ENCODE peak calls at places on chromosomes 4 and X, in nine cellular contexts. A is naive thymus-derived CD4-positive, alpha-beta T cell; G is cardiac muscle cell; Y is right lobe of liver; L is mesendoderm; C is HL-60; R is left lung; U is CD4-positive, alpha-beta memory T cell; O is transverse colon. B is an unnamed sample.

GRCh38 chr4:183141997-183142396 is 42.9 kb downstream of the WWC2 start:
- DNase-seq in Y (no peak), G (no peak), C (no peak), L (no peak), R (no peak), A (no peak), U (no peak), O (no peak), B (no peak)

GRCh38 chrX:13341491-13342101 is 21.7 kb upstream of the ATXN3L start:
- DNase-seq in C (no peak), O (no peak), Y (no peak), U (no peak), L (peak; percentile 6), R (no peak), A (no peak), G (no peak), B (no peak)

GRCh38 chr4:139890810-139891209 is 225.2 kb downstream of the MGST2 start:
- DNase-seq in R (no peak), A (no peak), O (no peak), G (peak; percentile 82), Y (no peak), C (peak; percentile 26), U (no peak), L (no peak), B (no peak)

GRCh38 chr4:44493924-44494323 is 45.3 kb upstream of the KCTD8 start:
- DNase-seq in U (no peak), R (no peak), O (no peak), C (no peak), Y (no peak), L (peak; percentile 56), A (no peak), G (peak; percentile 6), B (no peak)

GRCh38 chrX:56763556-56764152 is 34.6 kb downstream of the NBDY start:
- DNase-seq in O (peak; percentile 88), C (peak; percentile 71), Y (peak; percentile 59), A (peak; percentile 89), R (no peak), U (peak; percentile 86), G (no peak), L (no peak), B (peak; percentile 72)

GRCh38 chrX:132730726-132731125 is 227.7 kb downstream of the HS6ST2 start:
- DNase-seq in R (no peak), C (no peak), A (no peak), Y (no peak), O (no peak), L (no peak), U (no peak), G (no peak), B (no peak)

GRCh38 chr4:84530871-84531270 is 31.8 kb upstream of the NKX6-1 start:
- DNase-seq in C (no peak), Y (no peak), G (peak; percentile 26), A (no peak), R (no peak), L (peak; percentile 18), U (no peak), O (no peak), B (no peak)

GRCh38 chr4:176791591-176792347 is 953 bp downstream of the VEGFC start:
- DNase-seq in U (no peak), O (peak; percentile 9), R (peak; percentile 84), G (peak; percentile 58), C (no peak), Y (no peak), A (no peak), L (peak; percentile 28), B (no peak)

GRCh38 chr4:169079942-169080827 is 70.1 kb upstream of the CBR4 start:
- DNase-seq in L (no peak), A (no peak), G (peak; percentile 88), R (peak; percentile 85), O (no peak), U (no peak), Y (peak; percentile 43), C (peak; percentile 69), B (peak; percentile 59)

GRCh38 chr4:93031431-93032098 is 727.8 kb downstream of the GRID2 start:
- DNase-seq in G (peak; percentile 46), O (no peak), R (no peak), A (no peak), L (no peak), U (no peak), C (no peak), Y (no peak), B (no peak)

GRCh38 chrX:71170660-71171059 is 26.0 kb downstream of the NLGN3 start:
- DNase-seq in U (no peak), A (no peak), G (no peak), L (no peak), R (no peak), O (no peak), Y (no peak), C (no peak), B (no peak)

GRCh38 chrX:5388087-5388486 is 840.6 kb downstream of the NLGN4X start:
- DNase-seq in L (no peak), R (no peak), A (no peak), C (no peak), G (no peak), O (no peak), U (no peak), Y (no peak), B (no peak)

GRCh38 chr4:106809083-106809482 is 227.0 kb downstream of the DKK2 start:
- DNase-seq in C (peak; percentile 48), Y (no peak), O (no peak), G (peak; percentile 67), U (no peak), A (no peak), R (no peak), L (peak; percentile 71), B (no peak)

GRCh38 chrX:7132335-7133035 is 15.0 kb upstream of the STS start:
- DNase-seq in A (peak; percentile 18), O (peak; percentile 91), R (no peak), G (peak; percentile 66), L (peak; percentile 98), Y (no peak), C (peak; percentile 25), U (peak; percentile 20), B (no peak)

GRCh38 chrX:40550069-40550468 is 30.7 kb upstream of the ATP6AP2 start:
- DNase-seq in O (no peak), U (no peak), C (no peak), A (no peak), R (no peak), L (no peak), Y (no peak), G (no peak), B (no peak)

DNA sequence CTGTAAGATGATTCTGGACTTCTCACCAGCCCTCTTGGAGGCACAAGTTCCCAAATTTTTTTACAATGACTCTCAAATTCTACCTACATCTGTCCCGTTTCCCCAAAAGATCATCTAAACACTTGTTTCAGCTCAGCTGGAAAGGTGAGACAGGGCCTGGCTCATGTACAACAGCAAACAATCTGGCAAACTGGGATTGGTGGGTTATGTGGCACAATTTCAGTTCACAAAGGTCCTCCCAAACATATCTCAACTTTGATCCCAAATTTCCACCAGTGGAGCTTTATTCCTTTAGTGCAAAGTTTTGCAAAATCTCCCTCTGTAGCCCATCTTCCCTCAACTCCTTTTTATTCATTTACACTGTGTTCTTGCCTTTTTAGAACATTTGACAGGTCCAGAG is 207.1 kb downstream of the ENOX2 start:
- DNase-seq in C (no peak), Y (no peak), R (no peak), G (no peak), A (no peak), L (no peak), U (no peak), O (no peak), B (no peak)
- H3K27me3 ChIP-seq in C (no peaks in the 10 kb centered on the region), Y (no peaks in the 10 kb centered on the region), R (no peaks in the 10 kb centered on the region), G (no peaks in the 10 kb centered on the region), A (no peaks in the 10 kb centered on the region), L (no peaks in the 10 kb centered on the region), U (no peaks in the 10 kb centered on the region), O (no peaks in the 10 kb centered on the region), B (no peaks in the 10 kb centered on the region)

DNA sequence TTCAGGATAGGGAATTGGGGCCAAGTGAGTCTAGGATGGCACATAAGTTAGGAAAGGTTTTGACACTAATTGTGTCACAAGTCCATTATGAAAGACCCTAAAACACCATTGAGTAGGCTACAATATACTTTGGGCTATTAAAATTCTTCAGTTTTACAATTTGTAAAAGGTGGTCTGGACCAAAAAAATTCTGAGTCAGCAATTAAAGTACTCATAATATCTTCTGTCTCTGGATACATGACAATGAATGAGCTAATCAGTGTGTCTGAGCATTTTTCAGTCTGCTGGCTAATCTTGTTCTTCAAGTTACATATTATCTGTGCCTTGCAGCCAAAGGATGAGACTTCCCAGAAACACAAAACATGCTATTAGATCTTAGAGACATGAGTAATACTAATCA is 14.3 kb downstream of the ARMCX1 start:
- DNase-seq in A (no peak), G (no peak), C (no peak), U (no peak), L (no peak), R (no peak), Y (no peak), O (no peak), B (no peak)
- H3K4me3 ChIP-seq in A (no peak overlapping the region), G (no peak overlapping the region), C (no peak overlapping the region), U (no peak overlapping the region), L (no peak overlapping the region), R (no peak overlapping the region), Y (no peak overlapping the region), O (no peak overlapping the region), B (no peak overlapping the region)

DNA sequence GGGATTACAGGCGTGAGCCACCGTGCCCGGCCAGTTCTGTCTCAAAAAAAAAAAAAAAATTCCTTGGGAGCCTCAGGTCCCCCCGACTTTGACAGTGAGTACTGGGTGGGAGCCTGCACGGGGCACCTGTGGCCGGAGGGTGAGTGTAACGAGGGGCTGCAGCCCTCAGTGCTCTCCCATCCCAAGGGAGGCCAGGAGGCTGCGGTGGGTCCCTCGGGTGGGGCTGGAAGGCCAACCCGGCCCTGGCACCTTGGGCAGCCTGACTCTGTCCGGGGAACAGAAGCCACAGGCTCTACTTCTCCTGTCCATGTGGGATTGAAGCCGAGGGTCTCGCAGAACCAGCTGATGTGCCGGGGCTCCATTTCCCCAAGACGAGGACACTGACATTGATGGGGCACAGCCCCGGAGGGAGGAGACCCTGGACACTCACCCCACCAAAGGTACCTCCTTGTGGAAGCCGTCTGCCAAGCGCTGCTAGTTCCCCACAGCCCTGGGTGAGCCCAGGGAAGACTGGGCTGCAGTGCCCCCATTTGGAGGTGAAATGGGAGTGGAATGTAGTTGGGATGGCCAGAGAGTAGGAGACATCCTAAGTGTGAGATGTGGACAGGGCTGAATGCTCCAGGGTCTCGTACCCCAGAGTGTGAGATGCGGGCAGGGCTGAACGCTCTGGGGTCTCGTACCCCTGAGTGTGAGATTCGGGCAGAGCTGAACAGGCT is 2.3 kb upstream of the SLC26A1 start:
- DNase-seq in L (no peak), G (no peak), R (peak; percentile 68), Y (no peak), A (no peak), O (no peak), U (no peak), C (no peak), B (no peak)
- H3K27me3 ChIP-seq in L (peaks cover 24% of the 10 kb centered on the region), G (peaks cover 52% of the 10 kb centered on the region), R (peaks cover 26% of the 10 kb centered on the region), Y (no peaks in the 10 kb centered on the region), A (peaks cover 3% of the 10 kb centered on the region), O (peaks cover 41% of the 10 kb centered on the region), U (no peaks in the 10 kb centered on the region), C (peaks cover 28% of the 10 kb centered on the region), B (peaks cover 5% of the 10 kb centered on the region)

GRCh38 chr4:143405197-143405730 is 68.6 kb downstream of the GAB1 start:
- DNase-seq in O (no peak), U (no peak), G (no peak), A (no peak), R (no peak), Y (no peak), L (no peak), C (no peak), B (no peak)
- H3K4me3 ChIP-seq in O (no peak overlapping the region), U (no peak overlapping the region), G (no peak overlapping the region), A (no peak overlapping the region), R (no peak overlapping the region), Y (no peak overlapping the region), L (no peak overlapping the region), C (no peak overlapping the region), B (no peak overlapping the region)

GRCh38 chrX:142994988-142995387 is 30.7 kb upstream of the SPANXN4 start:
- DNase-seq in O (no peak), A (no peak), C (no peak), U (no peak), Y (peak; percentile 28), R (no peak), G (no peak), L (no peak), B (no peak)
- H3K27me3 ChIP-seq in O (no peaks in the 10 kb centered on the region), A (no peaks in the 10 kb centered on the region), C (no peaks in the 10 kb centered on the region), U (no peaks in the 10 kb centered on the region), Y (no peaks in the 10 kb centered on the region), R (no peaks in the 10 kb centered on the region), G (no peaks in the 10 kb centered on the region), L (no peaks in the 10 kb centered on the region), B (no peaks in the 10 kb centered on the region)

B was measured in GM06990.